ENCODE peak calls at places on chromosomes 16 and 17, in seven cellular contexts. A, F, L, B, M, W and K are unnamed samples.

GRCh38 chr17:31480067-31480466 is 88.6 kb downstream of the RAB11FIP4 start:
- DNase-seq in W (no peak), M (no peak), A (no peak), L (no peak), B (no peak), F (no peak), K (no peak)

GRCh38 chr17:27612160-27612767 is 18.7 kb upstream of the LGALS9 start:
- DNase-seq in A (no peak), L (no peak), W (no peak), F (no peak), M (no peak), B (no peak), K (no peak)

GRCh38 chr17:8071496-8071895 is 16.0 kb downstream of the ALOX12B start:
- DNase-seq in F (no peak), A (no peak), M (no peak), B (no peak), L (no peak), W (no peak), K (no peak)

GRCh38 chr17:65102788-65103187 is 34.4 kb upstream of the RGS9 start:
- DNase-seq in B (no peak), F (no peak), L (no peak), M (no peak), W (no peak), A (no peak), K (no peak)

GRCh38 chr17:9021158-9021984 is at the start of gene NTN1:
- DNase-seq in M (peak), L (no peak), B (peak), W (peak), A (peak), F (peak), K (peak)

GRCh38 chr17:69335018-69335417 is 8.1 kb upstream of the ABCA5 start:
- DNase-seq in F (no peak), A (no peak), L (no peak), M (no peak), B (no peak), W (no peak), K (peak)

GRCh38 chr16:67198238-67198734 is 645 bp upstream of the ELMO3 start:
- DNase-seq in M (no peak), L (peak), A (peak), W (peak), F (no peak), B (no peak), K (no peak)

GRCh38 chr16:66273644-66274334 is 92.7 kb upstream of the CDH5 start:
- DNase-seq in L (peak), W (no peak), F (no peak), A (peak), B (no peak), M (no peak), K (no peak)

GRCh38 chr17:79465011-79466006 is 145.5 kb downstream of the RBFOX3 start:
- DNase-seq in M (no peak), W (no peak), B (no peak), A (no peak), F (no peak), L (no peak), K (no peak)

GRCh38 chr16:87575027-87575804 is 27.1 kb upstream of the JPH3 start:
- DNase-seq in A (peak), M (no peak), W (no peak), L (no peak), F (no peak), B (no peak), K (no peak)